ENCODE peak calls at places on chromosomes 3 and 15, in six cellular contexts. One of them, this sample, is unnamed.

GRCh38 chr15:76533995-76534394 is 197.4 kb downstream of the ISL2 start:
- DNase-seq in K562: no peak
- DNase-seq in A549: no peak
- DNase-seq in GM12878: no peak
- DNase-seq in endothelial cell of umbilical vein: no peak
- DNase-seq in HepG2: peak; percentile 32
- DNase-seq in this sample: no peak

GRCh38 chr3:51799879-51800757 is 21.1 kb upstream of the IQCF6 start:
- DNase-seq in K562: peak; percentile 50
- DNase-seq in A549: peak; percentile 33
- DNase-seq in GM12878: peak; percentile 5
- DNase-seq in endothelial cell of umbilical vein: peak; percentile 74
- DNase-seq in HepG2: peak; percentile 49
- DNase-seq in this sample: peak; percentile 64

GRCh38 chr3:171417813-171418212 is 42.4 kb downstream of the TNIK start:
- DNase-seq in K562: no peak
- DNase-seq in A549: no peak
- DNase-seq in GM12878: no peak
- DNase-seq in endothelial cell of umbilical vein: peak; percentile 87
- DNase-seq in HepG2: peak; percentile 2
- DNase-seq in this sample: no peak

GRCh38 chr15:101813803-101814534 is 2.0 kb downstream of the OR4F15 start:
- DNase-seq in K562: no peak
- DNase-seq in A549: no peak
- DNase-seq in GM12878: no peak
- DNase-seq in endothelial cell of umbilical vein: no peak
- DNase-seq in HepG2: no peak
- DNase-seq in this sample: peak; percentile 6

GRCh38 chr15:82140859-82141258 is 95.0 kb upstream of the MEX3B start:
- DNase-seq in K562: no peak
- DNase-seq in A549: no peak
- DNase-seq in GM12878: no peak
- DNase-seq in endothelial cell of umbilical vein: peak; percentile 39
- DNase-seq in HepG2: no peak
- DNase-seq in this sample: no peak

GRCh38 chr3:173001622-173002021 is 139.4 kb downstream of the SPATA16 start:
- DNase-seq in K562: no peak
- DNase-seq in A549: no peak
- DNase-seq in GM12878: no peak
- DNase-seq in endothelial cell of umbilical vein: no peak
- DNase-seq in HepG2: no peak
- DNase-seq in this sample: no peak

GRCh38 chr3:72099331-72100061 is 314.5 kb upstream of the PROK2 start:
- DNase-seq in K562: no peak
- DNase-seq in A549: no peak
- DNase-seq in GM12878: no peak
- DNase-seq in endothelial cell of umbilical vein: no peak
- DNase-seq in HepG2: no peak
- DNase-seq in this sample: no peak

GRCh38 chr3:32467333-32468070 is 35.1 kb downstream of the CMTM6 start:
- DNase-seq in K562: peak; percentile 84
- DNase-seq in A549: peak; percentile 82
- DNase-seq in GM12878: no peak
- DNase-seq in endothelial cell of umbilical vein: peak; percentile 89
- DNase-seq in HepG2: no peak
- DNase-seq in this sample: peak; percentile 73

GRCh38 chr15:79724312-79724711 is 172.5 kb downstream of the MTHFS start:
- DNase-seq in K562: no peak
- DNase-seq in A549: no peak
- DNase-seq in GM12878: no peak
- DNase-seq in endothelial cell of umbilical vein: no peak
- DNase-seq in HepG2: no peak
- DNase-seq in this sample: peak; percentile 42

GRCh38 chr3:66803206-66803605 is 194.9 kb upstream of the KBTBD8 start:
- DNase-seq in K562: no peak
- DNase-seq in A549: no peak
- DNase-seq in GM12878: no peak
- DNase-seq in endothelial cell of umbilical vein: peak; percentile 17
- DNase-seq in HepG2: no peak
- DNase-seq in this sample: no peak

GRCh38 chr3:97981886-97982285 is 9.7 kb upstream of the RIOX2 start:
- DNase-seq in K562: no peak
- DNase-seq in A549: no peak
- DNase-seq in GM12878: no peak
- DNase-seq in endothelial cell of umbilical vein: peak; percentile 64
- DNase-seq in HepG2: no peak
- DNase-seq in this sample: no peak

GRCh38 chr3:178772746-178773145 is 236.5 kb downstream of the KCNMB2 start:
- DNase-seq in K562: no peak
- DNase-seq in A549: no peak
- DNase-seq in GM12878: no peak
- DNase-seq in endothelial cell of umbilical vein: no peak
- DNase-seq in HepG2: no peak
- DNase-seq in this sample: no peak

GRCh38 chr3:174495231-174495755 is 363.8 kb upstream of the NAALADL2 start:
- DNase-seq in K562: no peak
- DNase-seq in A549: no peak
- DNase-seq in GM12878: no peak
- DNase-seq in endothelial cell of umbilical vein: no peak
- DNase-seq in HepG2: no peak
- DNase-seq in this sample: no peak

GRCh38 chr3:185815391-185816282 is 9.2 kb downstream of the IGF2BP2 start:
- DNase-seq in K562: peak; percentile 73
- DNase-seq in A549: no peak
- DNase-seq in GM12878: no peak
- DNase-seq in endothelial cell of umbilical vein: peak; percentile 59
- DNase-seq in HepG2: no peak
- DNase-seq in this sample: no peak

GRCh38 chr3:172135766-172136729 is 96.7 kb downstream of the FNDC3B start:
- DNase-seq in K562: peak; percentile 22
- DNase-seq in A549: no peak
- DNase-seq in GM12878: no peak
- DNase-seq in endothelial cell of umbilical vein: peak; percentile 45
- DNase-seq in HepG2: no peak
- DNase-seq in this sample: peak; percentile 52

GRCh38 chr15:31197497-31198414 is 96.2 kb upstream of the TRPM1 start:
- DNase-seq in K562: peak; percentile 59
- DNase-seq in A549: no peak
- DNase-seq in GM12878: peak; percentile 47
- DNase-seq in endothelial cell of umbilical vein: peak; percentile 43
- DNase-seq in HepG2: peak; percentile 33
- DNase-seq in this sample: peak; percentile 57

GRCh38 chr3:5428607-5429516 is 241.4 kb downstream of the EDEM1 start:
- DNase-seq in K562: peak; percentile 97
- DNase-seq in A549: no peak
- DNase-seq in GM12878: peak; percentile 77
- DNase-seq in endothelial cell of umbilical vein: no peak
- DNase-seq in HepG2: no peak
- DNase-seq in this sample: peak; percentile 50

GRCh38 chr3:186782542-186783069 is 771 bp upstream of the EIF4A2 start:
- DNase-seq in K562: peak; percentile 9
- DNase-seq in A549: no peak
- DNase-seq in GM12878: no peak
- DNase-seq in endothelial cell of umbilical vein: no peak
- DNase-seq in HepG2: peak; percentile 30
- DNase-seq in this sample: no peak

GRCh38 chr3:123960791-123961507 is at the start of gene CCDC14:
- DNase-seq in K562: peak; percentile 92
- DNase-seq in A549: peak; percentile 80
- DNase-seq in GM12878: no peak
- DNase-seq in endothelial cell of umbilical vein: peak; percentile 95
- DNase-seq in HepG2: peak; percentile 92
- DNase-seq in this sample: peak; percentile 95

GRCh38 chr3:175335229-175335628 is 476.1 kb downstream of the NAALADL2 start:
- DNase-seq in K562: no peak
- DNase-seq in A549: no peak
- DNase-seq in GM12878: no peak
- DNase-seq in endothelial cell of umbilical vein: no peak
- DNase-seq in HepG2: no peak
- DNase-seq in this sample: no peak

DNA sequence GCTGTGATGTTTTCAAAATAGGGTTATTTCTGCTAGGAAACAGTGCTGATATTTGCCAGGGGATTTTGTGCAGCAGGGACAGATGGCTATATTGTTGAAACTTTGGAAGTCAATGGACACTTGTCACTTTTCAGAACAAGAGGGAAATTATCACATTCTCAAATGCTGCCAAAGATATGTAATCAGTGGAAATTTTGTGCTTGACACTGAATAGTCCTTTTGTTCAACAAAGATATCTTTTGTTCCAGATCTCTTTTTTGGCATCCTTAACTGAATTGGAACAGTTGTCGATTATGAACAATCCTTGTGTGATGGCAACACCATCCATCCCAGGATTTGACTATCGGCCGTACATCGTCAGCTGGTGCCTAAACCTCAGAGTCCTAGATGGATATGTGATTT is 7.8 kb downstream of the CEP97 start:
- DNase-seq in K562: no peak
- DNase-seq in A549: no peak
- DNase-seq in GM12878: no peak
- DNase-seq in endothelial cell of umbilical vein: no peak
- DNase-seq in HepG2: no peak
- DNase-seq in this sample: no peak
- TF ChIP-seq MYC in K562: no peak
- TF ChIP-seq MYC in A549: no peak
- TF ChIP-seq MYC in GM12878: no peak
- TF ChIP-seq MYC in endothelial cell of umbilical vein: no peak
- TF ChIP-seq MYC in HepG2: no peak
- TF ChIP-seq MYC in this sample: no peak

GRCh38 chr3:14132120-14132519 is 7.3 kb downstream of the TMEM43 start:
- DNase-seq in K562: no peak
- DNase-seq in A549: no peak
- DNase-seq in GM12878: no peak
- DNase-seq in endothelial cell of umbilical vein: no peak
- DNase-seq in HepG2: no peak
- DNase-seq in this sample: no peak

GRCh38 chr3:14133876-14134275 is 9.0 kb downstream of the TMEM43 start:
- DNase-seq in K562: no peak
- DNase-seq in A549: no peak
- DNase-seq in GM12878: no peak
- DNase-seq in endothelial cell of umbilical vein: no peak
- DNase-seq in HepG2: no peak
- DNase-seq in this sample: no peak

GRCh38 chr3:14134291-14134690 is 9.4 kb downstream of the TMEM43 start:
- DNase-seq in K562: no peak
- DNase-seq in A549: no peak
- DNase-seq in GM12878: no peak
- DNase-seq in endothelial cell of umbilical vein: no peak
- DNase-seq in HepG2: no peak
- DNase-seq in this sample: no peak

GRCh38 chr3:14132689-14133088 is 7.8 kb downstream of the TMEM43 start:
- DNase-seq in K562: no peak
- DNase-seq in A549: no peak
- DNase-seq in GM12878: no peak
- DNase-seq in endothelial cell of umbilical vein: no peak
- DNase-seq in HepG2: no peak
- DNase-seq in this sample: no peak

DNA sequence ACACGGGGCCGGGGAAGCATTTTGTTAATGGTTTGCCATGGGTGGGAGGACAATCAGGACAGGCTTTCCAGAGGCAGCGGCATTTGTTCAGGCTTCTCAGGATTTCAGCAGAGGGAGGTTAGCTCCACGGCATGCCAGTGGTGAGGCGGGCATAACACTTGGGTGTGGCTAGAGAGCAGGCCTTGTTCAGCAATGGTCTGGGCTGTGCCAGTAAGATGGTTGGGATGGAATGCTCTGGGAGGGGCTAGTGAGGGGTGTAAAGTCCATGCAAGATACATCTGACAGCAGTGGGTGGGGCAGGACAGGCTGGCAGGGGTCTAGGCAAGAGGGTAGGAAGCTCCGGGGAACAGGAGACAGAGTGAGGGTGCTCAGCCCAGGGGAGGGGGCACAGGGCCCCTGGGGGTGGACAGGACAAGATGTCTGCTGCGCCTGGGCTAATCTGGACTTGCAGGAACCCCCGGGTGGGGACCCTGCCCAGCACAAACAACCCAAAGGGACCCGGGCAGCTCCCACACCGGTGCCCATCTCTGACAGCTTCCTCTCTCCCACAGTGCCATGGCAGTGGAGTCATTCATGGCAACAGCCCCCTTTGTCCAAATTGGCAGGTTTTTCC is 8.4 kb downstream of the TMEM43 start:
- DNase-seq in K562: no peak
- DNase-seq in A549: no peak
- DNase-seq in GM12878: no peak
- DNase-seq in endothelial cell of umbilical vein: no peak
- DNase-seq in HepG2: peak; percentile 69
- DNase-seq in this sample: no peak
- TF ChIP-seq MYC in K562: no peak
- TF ChIP-seq MYC in A549: no peak
- TF ChIP-seq MYC in GM12878: no peak
- TF ChIP-seq MYC in endothelial cell of umbilical vein: no peak
- TF ChIP-seq MYC in HepG2: no peak
- TF ChIP-seq MYC in this sample: no peak

GRCh38 chr3:9161811-9162210 is 87.6 kb downstream of the SRGAP3 start:
- DNase-seq in K562: no peak
- DNase-seq in A549: no peak
- DNase-seq in GM12878: no peak
- DNase-seq in endothelial cell of umbilical vein: no peak
- DNase-seq in HepG2: no peak
- DNase-seq in this sample: no peak

GRCh38 chr3:9169326-9169725 is 80.1 kb downstream of the SRGAP3 start:
- DNase-seq in K562: no peak
- DNase-seq in A549: no peak
- DNase-seq in GM12878: no peak
- DNase-seq in endothelial cell of umbilical vein: no peak
- DNase-seq in HepG2: no peak
- DNase-seq in this sample: no peak

GRCh38 chr3:9163289-9163688 is 86.2 kb downstream of the SRGAP3 start:
- DNase-seq in K562: no peak
- DNase-seq in A549: no peak
- DNase-seq in GM12878: no peak
- DNase-seq in endothelial cell of umbilical vein: no peak
- DNase-seq in HepG2: no peak
- DNase-seq in this sample: no peak

GRCh38 chr3:9168230-9168629 is 81.2 kb downstream of the SRGAP3 start:
- DNase-seq in K562: no peak
- DNase-seq in A549: no peak
- DNase-seq in GM12878: peak; percentile 84
- DNase-seq in endothelial cell of umbilical vein: no peak
- DNase-seq in HepG2: no peak
- DNase-seq in this sample: no peak

DNA sequence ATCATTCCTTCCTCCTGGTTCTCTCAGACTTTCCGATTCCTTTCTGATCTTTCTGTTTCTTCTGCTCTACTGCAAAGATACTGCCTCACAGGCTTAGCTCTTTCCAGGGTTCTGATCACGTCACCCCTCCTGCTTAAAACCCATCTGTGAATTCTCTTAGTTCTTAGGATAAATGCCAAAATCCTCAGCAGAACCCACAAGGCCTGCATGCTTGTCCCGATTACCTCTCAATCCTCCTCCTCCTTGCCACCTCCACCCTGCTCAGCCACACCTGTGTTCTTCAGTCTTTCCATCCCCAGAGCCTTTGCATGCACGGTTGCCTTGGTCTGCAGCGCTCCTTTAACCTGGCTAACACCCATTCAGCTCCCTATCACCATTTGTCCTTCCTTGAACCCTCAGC is 84.0 kb downstream of the SRGAP3 start:
- DNase-seq in K562: no peak
- DNase-seq in A549: no peak
- DNase-seq in GM12878: no peak
- DNase-seq in endothelial cell of umbilical vein: no peak
- DNase-seq in HepG2: no peak
- DNase-seq in this sample: no peak
- TF ChIP-seq MYC in K562: no peak
- TF ChIP-seq MYC in A549: no peak
- TF ChIP-seq MYC in GM12878: no peak
- TF ChIP-seq MYC in endothelial cell of umbilical vein: no peak
- TF ChIP-seq MYC in HepG2: no peak
- TF ChIP-seq MYC in this sample: no peak

GRCh38 chr15:99440029-99440428 is 125.8 kb upstream of the MEF2A start:
- DNase-seq in K562: no peak
- DNase-seq in A549: no peak
- DNase-seq in GM12878: no peak
- DNase-seq in endothelial cell of umbilical vein: no peak
- DNase-seq in HepG2: no peak
- DNase-seq in this sample: no peak
- TF ChIP-seq MYC in K562: no peak
- TF ChIP-seq MYC in A549: no peak
- TF ChIP-seq MYC in GM12878: no peak
- TF ChIP-seq MYC in endothelial cell of umbilical vein: no peak
- TF ChIP-seq MYC in HepG2: no peak
- TF ChIP-seq MYC in this sample: no peak

This sample was measured in NB4.